ENCODE peak calls at places on chromosomes 16 and 17, in five cellular contexts. J, G, M, I and H are unnamed samples.
A peak's percentile ranks its signal among the peaks of the same experiment; 100 is the strongest.

GRCh38 chr17:51461578-51462004 is 201.2 kb downstream of the UTP18 start:
- DNase-seq in M (no peak), J (no peak), I (peak; percentile 78), G (peak; percentile 60), H (peak; percentile 67)

GRCh38 chr17:81027591-81028505 is 7.1 kb upstream of the BAIAP2 start:
- DNase-seq in J (no peak), G (peak; percentile 26), M (no peak), I (no peak), H (peak; percentile 48)

GRCh38 chr16:85944572-85945423 is 45.8 kb downstream of the IRF8 start:
- DNase-seq in M (no peak), J (no peak), I (no peak), G (no peak), H (no peak)

GRCh38 chr17:32551186-32551955 is 64.6 kb downstream of the CDK5R1 start:
- DNase-seq in G (no peak), I (no peak), J (no peak), M (no peak), H (no peak)

GRCh38 chr16:27748868-27749546 is 199.1 kb downstream of the KATNIP start:
- DNase-seq in G (peak; percentile 56), M (no peak), I (peak; percentile 54), J (no peak), H (peak; percentile 64)

GRCh38 chr16:48511071-48511540 is 98.9 kb downstream of the N4BP1 start:
- DNase-seq in J (no peak), M (no peak), I (no peak), G (no peak), H (no peak)

GRCh38 chr16:85735225-85735722 is 15.6 kb downstream of the C16orf74 start:
- DNase-seq in M (peak; percentile 28), G (no peak), I (no peak), J (no peak), H (peak; percentile 57)

GRCh38 chr17:58786586-58787295 is 31.1 kb downstream of the PPM1E start:
- DNase-seq in I (peak; percentile 65), G (no peak), J (no peak), M (no peak), H (no peak)

GRCh38 chr17:50604470-50604869 is 30.2 kb upstream of the ABCC3 start:
- DNase-seq in I (no peak), J (no peak), M (no peak), G (peak; percentile 94), H (peak; percentile 81)

GRCh38 chr17:42928714-42929496 is 28.3 kb downstream of the G6PC1 start:
- DNase-seq in M (no peak), J (no peak), G (no peak), I (peak; percentile 60), H (no peak)

GRCh38 chr16:48318630-48319029 is 66.6 kb downstream of the SIAH1 start:
- DNase-seq in I (no peak), J (no peak), G (no peak), M (no peak), H (no peak)